ENCODE peak calls at places on chromosomes 6 and 20, in eight cellular contexts. N is H1, G is HepG2, J is ovary, L is HFF-Myc, F is fibroblast of mammary gland, U is retinal pigment epithelial cell, S is heart left ventricle. T is an unnamed sample.

GRCh38 chr6:122839477-122839876 is 50.4 kb downstream of the SMPDL3A start:
- DNase-seq in N (peak), G (peak), J (peak), L (peak), F (peak), U (no peak), S (no peak), T (no peak)

GRCh38 chr20:2118783-2119182 is 17.2 kb downstream of the STK35 start:
- DNase-seq in N (no peak), G (no peak), J (no peak), L (no peak), F (no peak), U (no peak), S (no peak), T (no peak)

GRCh38 chr6:136506124-136506799 is 44.0 kb downstream of the MAP7 start:
- DNase-seq in N (no peak), G (no peak), J (no peak), L (no peak), F (no peak), U (no peak), S (no peak), T (no peak)

GRCh38 chr6:36615018-36615761 is 21.0 kb downstream of the SRSF3 start:
- DNase-seq in N (no peak), G (peak), J (peak), L (no peak), F (peak), U (no peak), S (peak), T (peak)

GRCh38 chr6:15305909-15306308 is 60.0 kb downstream of the JARID2 start:
- DNase-seq in N (no peak), G (no peak), J (no peak), L (no peak), F (no peak), U (no peak), S (no peak), T (no peak)

GRCh38 chr20:36355469-36356171 is 49.5 kb downstream of the DLGAP4 start:
- DNase-seq in N (no peak), G (no peak), J (no peak), L (no peak), F (peak), U (no peak), S (no peak), T (no peak)

GRCh38 chr6:100099189-100100074 is 105.4 kb upstream of the MCHR2 start:
- DNase-seq in N (no peak), G (peak), J (no peak), L (no peak), F (peak), U (no peak), S (no peak), T (no peak)

GRCh38 chr6:167058261-167058660 is 59.1 kb downstream of the CEP43 start:
- DNase-seq in N (no peak), G (no peak), J (peak), L (no peak), F (peak), U (no peak), S (no peak), T (no peak)

GRCh38 chr20:57594092-57594911 is 25.9 kb downstream of the ZBP1 start:
- DNase-seq in N (peak), G (peak), J (peak), L (no peak), F (peak), U (no peak), S (no peak), T (peak)

GRCh38 chr20:8183526-8183925 is 51.5 kb downstream of the PLCB1 start:
- DNase-seq in N (no peak), G (no peak), J (no peak), L (no peak), F (peak), U (no peak), S (no peak), T (no peak)

GRCh38 chr20:47785321-47785899 is at the start of gene SULF2:
- DNase-seq in N (peak), G (no peak), J (peak), L (no peak), F (no peak), U (no peak), S (peak), T (no peak)

GRCh38 chr20:10602141-10602660 is 71.6 kb downstream of the JAG1 start:
- DNase-seq in N (no peak), G (no peak), J (no peak), L (no peak), F (peak), U (no peak), S (no peak), T (no peak)

GRCh38 chr20:39069976-39070375 is 107.8 kb downstream of the DHX35 start:
- DNase-seq in N (no peak), G (no peak), J (no peak), L (no peak), F (peak), U (no peak), S (no peak), T (no peak)

GRCh38 chr6:118509009-118509617 is 39.0 kb upstream of the PLN start:
- DNase-seq in N (no peak), G (peak), J (no peak), L (no peak), F (peak), U (peak), S (peak), T (no peak)

GRCh38 chr20:4065405-4065841 is 50.1 kb upstream of the RNF24 start:
- DNase-seq in N (no peak), G (no peak), J (no peak), L (no peak), F (peak), U (no peak), S (no peak), T (no peak)

GRCh38 chr6:14520029-14520428 is 402.5 kb downstream of the CD83 start:
- DNase-seq in N (no peak), G (no peak), J (no peak), L (no peak), F (peak), U (no peak), S (no peak), T (no peak)

GRCh38 chr20:42742926-42743325 is 446.8 kb downstream of the PTPRT start:
- DNase-seq in N (no peak), G (no peak), J (no peak), L (no peak), F (no peak), U (no peak), S (no peak), T (no peak)

GRCh38 chr20:25739615-25740320 is 43.1 kb upstream of the ZNF337 start:
- DNase-seq in N (no peak), G (no peak), J (no peak), L (peak), F (peak), U (no peak), S (no peak), T (no peak)

GRCh38 chr6:143962644-143962929 is 45.5 kb downstream of the PLAGL1 start:
- DNase-seq in N (no peak), G (no peak), J (peak), L (peak), F (peak), U (no peak), S (no peak), T (no peak)

GRCh38 chr20:44446111-44446722 is 29.5 kb upstream of the TTPAL start:
- DNase-seq in N (no peak), G (no peak), J (no peak), L (no peak), F (no peak), U (no peak), S (no peak), T (no peak)

GRCh38 chr6:12483712-12484111 is 193.6 kb downstream of the EDN1 start:
- DNase-seq in N (no peak), G (no peak), J (no peak), L (peak), F (peak), U (peak), S (no peak), T (no peak)

GRCh38 chr6:98941319-98941718 is 6.4 kb downstream of the FBXL4 start:
- DNase-seq in N (no peak), G (no peak), J (no peak), L (no peak), F (no peak), U (no peak), S (no peak), T (no peak)

GRCh38 chr20:16020971-16021370 is 552.3 kb downstream of the KIF16B start:
- DNase-seq in N (no peak), G (no peak), J (no peak), L (no peak), F (peak), U (no peak), S (no peak), T (no peak)

GRCh38 chr6:139109558-139109957 is 25.3 kb upstream of the HECA start:
- DNase-seq in N (peak), G (peak), J (no peak), L (no peak), F (peak), U (no peak), S (no peak), T (no peak)

GRCh38 chr6:44681782-44682181 is 294.3 kb downstream of the CDC5L start:
- DNase-seq in N (peak), G (no peak), J (no peak), L (no peak), F (peak), U (no peak), S (no peak), T (no peak)

GRCh38 chr6:107103082-107103481 is 12.2 kb downstream of the BEND3 start:
- DNase-seq in N (no peak), G (no peak), J (no peak), L (no peak), F (no peak), U (no peak), S (no peak), T (no peak)

GRCh38 chr6:5302995-5303622 is 41.8 kb downstream of the FARS2 start:
- DNase-seq in N (peak), G (peak), J (peak), L (no peak), F (peak), U (no peak), S (peak), T (peak)

GRCh38 chr6:27161946-27162603 is 85.4 kb upstream of the PRSS16 start:
- DNase-seq in N (peak), G (peak), J (peak), L (peak), F (peak), U (no peak), S (no peak), T (no peak)

GRCh38 chr6:89242574-89243330 is 25.6 kb upstream of the GABRR1 start:
- DNase-seq in N (no peak), G (peak), J (no peak), L (peak), F (peak), U (peak), S (no peak), T (no peak)

GRCh38 chr6:11144393-11144829 is 32.9 kb upstream of the ERVFRD-1 start:
- DNase-seq in N (peak), G (peak), J (peak), L (peak), F (peak), U (peak), S (peak), T (peak)

GRCh38 chr20:57650756-57651483 is 30.7 kb upstream of the ZBP1 start:
- DNase-seq in N (no peak), G (no peak), J (no peak), L (no peak), F (no peak), U (no peak), S (no peak), T (peak)

GRCh38 chr20:53677447-53678314 is 84.0 kb upstream of the ZNF217 start:
- DNase-seq in N (no peak), G (peak), J (peak), L (no peak), F (no peak), U (no peak), S (peak), T (peak)

GRCh38 chr20:58010666-58011065 is 217.8 kb downstream of the ANKRD60 start:
- DNase-seq in N (no peak), G (no peak), J (no peak), L (no peak), F (no peak), U (no peak), S (no peak), T (no peak)

GRCh38 chr6:137864812-137865508 is 2.1 kb upstream of the TNFAIP3 start:
- DNase-seq in N (no peak), G (peak), J (no peak), L (no peak), F (no peak), U (no peak), S (no peak), T (no peak)
- TF ChIP-seq CTCF in N (no peak), G (no peak), J (no peak), L (no peak), F (no peak), U (no peak), S (no peak), T (no peak)

DNA sequence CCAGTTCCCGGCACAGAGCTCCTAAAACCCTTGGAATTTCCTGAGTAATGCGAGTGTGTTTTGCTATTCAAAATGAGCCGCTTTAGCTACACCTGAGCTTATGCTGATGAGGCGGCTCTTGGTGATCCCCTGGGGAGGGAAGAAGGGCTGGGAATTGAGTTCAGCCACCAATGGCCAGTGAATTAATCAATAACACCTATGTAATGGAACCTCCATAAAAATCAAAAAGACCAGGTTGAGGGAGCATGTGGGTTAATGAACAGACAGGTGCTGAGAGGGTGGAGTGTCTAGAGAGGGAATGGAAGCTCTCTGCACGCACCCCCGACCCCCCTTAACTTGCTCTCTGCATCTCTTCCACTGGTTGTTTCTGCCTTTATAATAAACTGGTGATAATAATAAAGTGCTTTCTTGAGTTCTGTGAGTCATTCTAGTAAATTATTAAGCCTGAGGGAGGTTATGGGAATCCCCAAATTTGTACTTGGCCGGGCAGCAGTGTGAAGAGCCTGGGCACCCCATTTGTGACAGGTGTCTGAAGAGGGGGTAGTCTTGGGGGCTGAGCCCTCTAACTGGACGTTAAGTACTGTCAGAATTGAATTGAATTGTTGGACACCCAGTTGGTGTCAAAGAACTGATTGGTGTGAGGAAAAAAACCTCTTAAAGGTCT is 24.7 kb upstream of the SERPINB1 start:
- DNase-seq in N (no peak), G (no peak), J (no peak), L (no peak), F (no peak), U (no peak), S (no peak), T (no peak)
- H3K4me3 ChIP-seq in N (peak), G (no peak), J (no peak), L (no peak), F (no peak), U (no peak), S (no peak), T (peak)

GRCh38 chr6:82589509-82590206 is 226.0 kb downstream of the TPBG start:
- DNase-seq in N (peak), G (peak), J (no peak), L (peak), F (peak), U (peak), S (no peak), T (no peak)
- TF ChIP-seq CTCF in N (peak), G (peak), J (no peak), L (peak), F (peak), U (peak), S (no peak), T (no peak)

DNA sequence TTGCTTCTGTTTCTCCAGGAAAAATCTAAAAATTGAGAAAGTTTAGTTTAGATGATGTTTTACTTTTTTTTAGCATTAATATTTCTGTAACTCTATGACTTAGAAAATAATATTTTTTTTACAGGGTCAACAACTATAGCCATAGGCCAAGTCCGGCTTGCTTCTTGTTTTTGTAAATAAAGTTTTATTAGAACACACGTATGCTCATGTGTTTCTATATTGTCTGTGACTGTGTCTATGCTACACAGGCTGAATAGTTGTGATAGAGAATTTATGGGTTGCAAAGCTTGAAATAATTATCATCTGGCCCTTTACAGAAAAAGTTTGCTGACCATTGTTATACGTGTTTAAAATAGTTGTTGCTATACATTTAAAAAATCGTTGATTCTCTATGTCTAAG is 399.2 kb downstream of the EPM2A start:
- DNase-seq in N (no peak), G (no peak), J (no peak), L (no peak), F (no peak), U (no peak), S (no peak), T (no peak)
- H3K4me3 ChIP-seq in N (no peak), G (no peak), J (no peak), L (no peak), F (no peak), U (no peak), S (no peak), T (no peak)

T was measured in lower lobe of right lung.